ENCODE peak calls at places on chromosome X, in nine cellular contexts. F, I, K, J, A, P, L, C and O are unnamed samples.

GRCh38 chrX:19709812-19710518 is 177.4 kb downstream of the SH3KBP1 start:
- DNase-seq in F (peak; percentile 97), I (no peak), K (no peak), J (no peak), A (no peak), P (no peak), L (no peak), C (no peak), O (peak; percentile 82)

GRCh38 chrX:106005684-106006083 is 32.8 kb downstream of the SERPINA7 start:
- DNase-seq in F (no peak), I (no peak), K (no peak), J (no peak), A (no peak), P (no peak), L (no peak), C (no peak), O (no peak)

GRCh38 chrX:49884290-49884862 is 5.1 kb downstream of the USP27X start:
- DNase-seq in F (peak; percentile 51), I (peak; percentile 74), K (peak; percentile 59), J (peak; percentile 70), A (peak; percentile 25), P (peak; percentile 64), L (peak; percentile 54), C (peak; percentile 57), O (peak; percentile 36)

GRCh38 chrX:84475596-84475995 is 26.7 kb downstream of the HDX start:
- DNase-seq in F (peak; percentile 3), I (no peak), K (no peak), J (no peak), A (no peak), P (no peak), L (no peak), C (no peak), O (no peak)

GRCh38 chrX:140672840-140673731 is 36.5 kb upstream of the LINC00632 start:
- DNase-seq in F (no peak), I (no peak), K (no peak), J (no peak), A (no peak), P (no peak), L (no peak), C (no peak), O (no peak)

GRCh38 chrX:149124526-149125108 is 380.5 kb downstream of the IDS start:
- DNase-seq in F (no peak), I (no peak), K (no peak), J (no peak), A (no peak), P (no peak), L (no peak), C (no peak), O (no peak)

GRCh38 chrX:149711545-149712236 is at the start of gene MAGEA11:
- DNase-seq in F (no peak), I (no peak), K (no peak), J (no peak), A (no peak), P (no peak), L (no peak), C (no peak), O (no peak)

GRCh38 chrX:20265726-20266681 is 705 bp downstream of the RPS6KA3 start:
- DNase-seq in F (peak; percentile 22), I (peak; percentile 23), K (peak; percentile 31), J (peak; percentile 29), A (peak; percentile 9), P (peak; percentile 63), L (peak; percentile 36), C (peak; percentile 4), O (peak; percentile 26)

GRCh38 chrX:104098151-104098808 is 14.0 kb upstream of the ZCCHC18 start:
- DNase-seq in F (peak; percentile 76), I (peak; percentile 68), K (no peak), J (peak; percentile 58), A (peak; percentile 36), P (no peak), L (peak; percentile 55), C (peak; percentile 20), O (peak; percentile 10)

GRCh38 chrX:78329486-78329885 is 2.1 kb upstream of the CYSLTR1 start:
- DNase-seq in F (no peak), I (no peak), K (no peak), J (peak; percentile 14), A (no peak), P (no peak), L (peak; percentile 29), C (no peak), O (no peak)

GRCh38 chrX:151098996-151099395 is 77.4 kb upstream of the GPR50 start:
- DNase-seq in F (no peak), I (no peak), K (no peak), J (no peak), A (no peak), P (no peak), L (no peak), C (no peak), O (no peak)

GRCh38 chrX:46216406-46216805 is 328.8 kb downstream of the ZNF674 start:
- DNase-seq in F (no peak), I (no peak), K (no peak), J (no peak), A (no peak), P (no peak), L (no peak), C (no peak), O (no peak)

GRCh38 chrX:46220822-46221221 is 324.4 kb downstream of the ZNF674 start:
- DNase-seq in F (no peak), I (no peak), K (no peak), J (no peak), A (no peak), P (no peak), L (no peak), C (no peak), O (no peak)

DNA sequence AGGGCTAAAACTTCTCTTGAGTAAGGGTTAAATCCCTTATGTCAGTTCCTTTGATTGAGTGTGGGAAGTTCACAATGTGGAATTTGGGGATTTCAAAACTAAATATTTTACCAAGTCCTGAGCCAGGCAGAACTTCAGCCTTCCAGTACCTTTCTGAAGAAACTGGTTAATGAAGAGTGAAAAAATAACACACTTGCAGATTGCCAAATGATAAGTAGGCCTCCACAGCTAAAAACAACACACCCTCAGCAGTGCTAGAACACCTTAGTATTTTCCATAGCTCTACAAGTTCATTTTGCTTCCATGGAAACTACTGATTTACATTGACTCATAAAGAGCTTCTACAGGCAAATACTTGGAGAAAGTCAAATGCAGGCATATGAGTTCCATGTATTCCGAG is 326.8 kb downstream of the ZNF674 start:
- DNase-seq in F (no peak), I (no peak), K (no peak), J (no peak), A (no peak), P (no peak), L (no peak), C (no peak), O (no peak)
- H3K4me3 ChIP-seq in F (no peak overlapping the region), I (no peak overlapping the region), K (no peak overlapping the region), J (no peak overlapping the region), A (no peak overlapping the region), P (no peak overlapping the region), L (no peak overlapping the region), C (no peak overlapping the region), O (no peak overlapping the region)

DNA sequence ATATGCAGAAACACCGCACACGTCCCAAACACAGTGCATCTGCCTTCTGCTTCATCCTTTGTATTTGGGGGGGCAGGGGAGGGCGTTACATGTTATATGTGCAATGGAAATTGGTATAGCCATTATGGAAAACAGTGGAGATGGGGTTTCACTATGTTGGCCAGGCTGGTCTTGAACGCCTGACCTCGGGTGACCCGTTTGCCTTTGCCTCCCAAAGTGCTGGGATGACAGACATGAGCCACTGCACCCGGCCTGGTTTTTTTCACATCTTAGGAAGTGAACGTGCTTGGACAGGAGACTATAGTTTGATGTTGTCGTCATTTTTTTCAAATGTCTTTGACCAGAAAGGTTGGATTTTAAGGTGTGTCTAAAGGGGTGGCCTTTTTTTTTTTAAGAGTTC is 88.6 kb downstream of the DHRSX start:
- DNase-seq in F (no peak), I (no peak), K (no peak), J (no peak), A (no peak), P (no peak), L (no peak), C (no peak), O (no peak)
- H3K9me3 ChIP-seq in F (peaks cover under 1% of the 10 kb centered on the region), I (no peaks in the 10 kb centered on the region), K (peaks cover 6% of the 10 kb centered on the region), J (peaks cover under 1% of the 10 kb centered on the region), A (peaks cover 5% of the 10 kb centered on the region), P (no peaks in the 10 kb centered on the region), L (no peaks in the 10 kb centered on the region), C (no peaks in the 10 kb centered on the region), O (peaks cover 3% of the 10 kb centered on the region)

GRCh38 chrX:291411-291901 is 10.3 kb downstream of the PLCXD1 start:
- DNase-seq in F (no peak), I (no peak), K (no peak), J (no peak), A (no peak), P (no peak), L (no peak), C (no peak), O (no peak)
- H3K36me3 ChIP-seq in F (peaks cover 80% of the 10 kb centered on the region), I (peaks cover 62% of the 10 kb centered on the region), K (peaks cover 61% of the 10 kb centered on the region), J (no peaks in the 10 kb centered on the region), A (peaks cover 17% of the 10 kb centered on the region), P (peaks cover 47% of the 10 kb centered on the region), L (peaks cover 24% of the 10 kb centered on the region), C (peaks cover 88% of the 10 kb centered on the region), O (peaks cover 11% of the 10 kb centered on the region)

GRCh38 chrX:56762707-56763555 is 33.9 kb downstream of the NBDY start:
- DNase-seq in F (no peak), I (no peak), K (no peak), J (no peak), A (no peak), P (no peak), L (no peak), C (no peak), O (no peak)

GRCh38 chrX:56764975-56765791 is 36.1 kb downstream of the NBDY start:
- DNase-seq in F (peak; percentile 1), I (peak; percentile 36), K (no peak), J (peak; percentile 8), A (no peak), P (no peak), L (peak; percentile 44), C (no peak), O (no peak)

GRCh38 chrX:56762220-56762619 is 33.2 kb downstream of the NBDY start:
- DNase-seq in F (no peak), I (no peak), K (no peak), J (no peak), A (no peak), P (no peak), L (no peak), C (no peak), O (no peak)

GRCh38 chrX:56764153-56764974 is 35.3 kb downstream of the NBDY start:
- DNase-seq in F (peak; percentile 74), I (peak; percentile 88), K (peak; percentile 21), J (peak; percentile 83), A (peak; percentile 47), P (no peak), L (peak; percentile 62), C (peak; percentile 54), O (no peak)

DNA sequence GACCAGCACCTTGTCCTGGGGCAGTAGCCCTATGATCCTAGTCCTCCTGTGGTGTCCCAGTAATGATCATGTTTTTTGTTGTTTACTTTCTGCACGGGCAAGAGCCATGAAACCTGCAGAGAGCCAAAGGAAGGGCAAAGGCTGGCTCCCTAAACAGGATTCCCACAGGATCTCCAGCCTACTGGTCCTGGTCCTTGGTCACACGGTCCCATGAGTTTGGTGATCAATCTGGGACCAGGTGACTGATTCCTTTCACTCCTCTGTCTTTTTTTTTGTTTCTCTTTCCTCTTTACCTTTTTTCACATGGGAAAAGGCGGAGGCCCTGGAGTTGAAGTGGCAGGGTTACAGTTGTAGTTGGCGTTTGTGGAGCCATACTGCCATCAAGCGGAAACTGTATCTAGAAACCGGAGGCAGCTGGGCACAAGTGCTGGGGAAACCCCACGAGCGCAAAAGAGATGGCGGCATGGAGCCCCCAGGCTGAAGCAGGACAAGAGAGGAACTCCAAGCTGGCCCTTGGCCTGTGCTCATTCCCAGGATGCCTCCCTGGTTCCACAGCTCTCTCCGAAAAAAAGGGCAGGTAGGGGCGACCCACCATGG is 34.6 kb downstream of the NBDY start:
- DNase-seq in F (no peak), I (peak; percentile 81), K (no peak), J (peak; percentile 88), A (no peak), P (no peak), L (no peak), C (no peak), O (no peak)
- H3K4me3 ChIP-seq in F (peak overlapping the region; percentile 83), I (peak overlapping the region; percentile 54), K (peak overlapping the region; percentile 62), J (peak overlapping the region; percentile 35), A (no peak overlapping the region), P (no peak overlapping the region), L (no peak overlapping the region), C (no peak overlapping the region), O (no peak overlapping the region)